ENCODE peak calls at places on chromosomes 5 and 9, in four cellular contexts. I is HCT116, E is psoas muscle, Q is epithelial cell of esophagus. R is an unnamed sample.

GRCh38 chr5:152329896-152330295 is 75.2 kb downstream of the NMUR2 start:
- DNase-seq in I (no peak), Q (no peak), E (no peak), R (no peak)

GRCh38 chr5:167631191-167631590 is 660.3 kb upstream of the WWC1 start:
- DNase-seq in I (no peak), E (no peak), Q (no peak), R (no peak)

GRCh38 chr9:133999866-134000265 is 7.7 kb upstream of the VAV2 start:
- DNase-seq in E (no peak), I (no peak), Q (no peak), R (no peak)

GRCh38 chr5:65801332-65801731 is 79.3 kb downstream of the NLN start:
- DNase-seq in I (no peak), Q (peak), E (no peak), R (no peak)

GRCh38 chr5:43007246-43007910 is 32.7 kb downstream of the ANXA2R start:
- DNase-seq in E (peak), I (no peak), Q (peak), R (peak)

GRCh38 chr5:36939969-36940858 is 63.6 kb downstream of the NIPBL start:
- DNase-seq in I (no peak), E (no peak), Q (peak), R (no peak)

GRCh38 chr9:113566712-113567071 is 103.2 kb downstream of the RGS3 start:
- DNase-seq in E (no peak), I (no peak), Q (peak), R (no peak)

GRCh38 chr9:107881625-107882300 is 392.2 kb upstream of the KLF4 start:
- DNase-seq in I (no peak), Q (peak), E (no peak), R (no peak)

GRCh38 chr5:74021090-74021489 is 395.1 kb downstream of the ARHGEF28 start:
- DNase-seq in Q (no peak), E (no peak), I (no peak), R (no peak)

GRCh38 chr5:174464504-174465165 is 259.7 kb upstream of the MSX2 start:
- DNase-seq in E (no peak), I (no peak), Q (no peak), R (no peak)

GRCh38 chr5:177189965-177190364 is 56.4 kb downstream of the NSD1 start:
- DNase-seq in E (no peak), I (no peak), Q (no peak), R (no peak)

GRCh38 chr9:86944974-86945867 is 2.1 kb downstream of the GAS1 start:
- DNase-seq in Q (no peak), I (no peak), E (peak), R (no peak)

GRCh38 chr9:132350861-132351315 is 3.9 kb downstream of the SETX start:
- DNase-seq in E (no peak), Q (no peak), I (no peak), R (no peak)

GRCh38 chr5:93831449-93831848 is 90.0 kb upstream of the POU5F2 start:
- DNase-seq in E (no peak), I (no peak), Q (peak), R (no peak)

GRCh38 chr5:141002667-141002965 is 36.3 kb downstream of the PCDHAC2 start:
- DNase-seq in E (no peak), Q (no peak), I (no peak), R (no peak)

GRCh38 chr9:128115187-128116103 is 12.1 kb downstream of the PTGES2 start:
- DNase-seq in E (peak), I (no peak), Q (no peak), R (peak)

GRCh38 chr9:134162926-134163373 is 1.4 kb downstream of the RNU6ATAC start:
- DNase-seq in I (no peak), E (no peak), Q (no peak), R (no peak)

GRCh38 chr5:44935871-44936270 is 127.1 kb downstream of the MRPS30 start:
- DNase-seq in Q (no peak), E (no peak), I (no peak), R (no peak)

GRCh38 chr9:121627432-121627831 is 24.0 kb upstream of the DAB2IP start:
- DNase-seq in E (no peak), Q (no peak), I (no peak), R (no peak)

GRCh38 chr5:34666392-34667080 is 10.4 kb downstream of the RAI14 start:
- DNase-seq in Q (no peak), I (no peak), E (no peak), R (no peak)

GRCh38 chr9:2014148-2014547 is 999 bp upstream of the SMARCA2 start:
- DNase-seq in Q (no peak), E (peak), I (no peak), R (no peak)

GRCh38 chr9:79616971-79617370 is 45.2 kb downstream of the TLE4 start:
- DNase-seq in I (no peak), Q (no peak), E (no peak), R (no peak)

GRCh38 chr5:59785701-59786100 is 107.8 kb downstream of the PDE4D start:
- DNase-seq in Q (no peak), E (no peak), I (no peak), R (no peak)

GRCh38 chr5:75414241-75414640 is 77.2 kb downstream of the HMGCR start:
- DNase-seq in E (no peak), Q (no peak), I (no peak), R (no peak)

DNA sequence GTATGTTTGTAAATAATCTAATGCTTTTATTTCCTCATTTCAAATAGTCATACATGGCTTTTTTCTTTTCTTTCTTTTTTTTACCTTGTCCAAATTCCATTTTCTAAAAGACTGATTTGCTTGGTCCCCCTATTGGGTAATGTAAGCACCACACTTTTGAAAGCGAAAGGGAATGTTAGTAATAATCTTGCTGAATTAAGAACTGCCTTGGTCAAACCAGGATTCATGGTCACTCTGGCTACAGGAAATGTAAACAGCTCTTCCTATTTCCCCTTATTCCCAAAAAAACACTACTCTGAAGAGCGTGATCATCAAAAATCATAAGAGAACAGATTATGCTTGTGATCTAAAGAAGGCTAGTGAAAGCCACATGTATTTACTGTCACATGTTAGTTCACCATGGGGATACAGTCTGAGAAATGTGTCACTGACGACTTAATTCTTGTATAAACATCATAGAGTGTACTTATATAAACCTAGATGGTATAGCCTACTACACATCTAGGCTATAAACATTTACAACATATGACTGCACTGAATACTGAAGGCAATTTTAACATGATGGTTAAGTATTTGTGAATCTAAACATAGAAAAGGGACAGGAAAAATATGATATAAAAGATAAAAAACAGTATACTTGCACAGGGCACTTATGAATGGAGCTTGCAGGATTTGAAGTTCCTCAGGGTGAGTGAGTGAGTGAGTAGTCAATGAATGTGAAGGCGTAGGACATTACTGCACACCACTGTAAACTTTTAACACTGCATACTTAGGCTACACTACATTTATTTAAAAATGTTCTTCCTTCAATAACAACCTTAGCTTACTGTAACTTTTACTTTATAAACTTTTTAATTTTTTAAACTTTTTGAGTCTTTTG is 75.3 kb downstream of the HMGCR start:
- DNase-seq in Q (peak), E (no peak), I (no peak), R (no peak)
- TF ChIP-seq CTCF in Q (no peak), E (no peak), I (no peak), R (no peak)

GRCh38 chr5:3060283-3060682 is 308.8 kb upstream of the IRX2 start:
- DNase-seq in Q (no peak), E (no peak), I (no peak), R (no peak)
- TF ChIP-seq CTCF in Q (no peak), E (no peak), I (no peak), R (no peak)

DNA sequence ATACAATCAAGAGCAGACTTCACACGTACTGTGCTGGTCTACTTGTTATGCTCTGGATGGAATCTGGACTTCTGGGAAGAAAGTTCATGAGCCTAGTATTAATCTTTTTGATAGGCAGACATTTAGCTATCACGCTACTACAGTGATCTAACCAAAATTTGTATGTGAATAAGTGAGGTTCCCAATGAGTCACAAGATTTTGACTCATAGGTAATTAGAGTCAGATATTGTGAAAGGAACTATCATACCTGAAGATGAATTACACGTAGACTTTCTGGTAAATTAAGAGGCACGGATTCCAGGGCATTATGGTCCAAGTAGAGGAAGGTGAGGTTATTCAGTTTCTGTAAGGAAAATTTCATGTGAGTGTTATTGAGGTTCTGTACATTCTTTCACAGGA is 18.4 kb downstream of the OGN start:
- DNase-seq in E (no peak), I (peak), Q (peak), R (no peak)
- TF ChIP-seq CTCF in E (no peak), I (no peak), Q (no peak), R (no peak)

DNA sequence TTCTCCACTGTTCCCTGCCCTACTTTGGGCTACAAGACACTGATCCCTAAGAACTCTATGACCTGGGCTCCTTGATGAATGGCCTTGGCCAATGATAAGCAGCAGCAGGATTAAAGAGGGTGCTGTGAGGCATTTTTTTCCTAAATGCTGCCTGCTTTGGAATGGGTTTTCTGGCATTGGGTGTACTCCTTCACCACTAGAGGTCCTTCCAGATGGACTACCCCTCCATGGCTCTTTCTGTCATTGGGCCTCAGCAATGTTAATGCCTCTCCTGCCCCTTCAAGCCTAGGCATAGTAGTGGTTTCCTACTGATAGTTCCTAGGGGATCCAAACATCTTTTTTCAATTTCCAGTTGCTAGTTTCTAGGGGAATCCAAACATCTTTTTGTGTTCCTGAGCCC is 319.3 kb upstream of the RPS23 start:
- DNase-seq in E (no peak), I (peak), Q (peak), R (no peak)
- TF ChIP-seq CTCF in E (no peak), I (peak), Q (no peak), R (no peak)